ENCODE peak calls at places on chromosomes 13 and 19, in four cellular contexts. A is tibial artery, F is AG04450, V is mammary epithelial cell. C is an unnamed sample.

GRCh38 chr13:102658678-102659077 is 36.2 kb downstream of the METTL21C start:
- DNase-seq in A (no peak), F (no peak), V (no peak), C (no peak)

GRCh38 chr19:19540707-19541515 is 2.8 kb downstream of the CILP2 start:
- DNase-seq in A (no peak), F (no peak), V (peak), C (no peak)

GRCh38 chr13:20274466-20274865 is 42.3 kb upstream of the GJB6 start:
- DNase-seq in A (no peak), F (no peak), V (peak), C (no peak)

GRCh38 chr13:33940898-33941297 is 122.9 kb downstream of the RFC3 start:
- DNase-seq in A (no peak), F (no peak), V (peak), C (no peak)

GRCh38 chr13:38819053-38819452 is 132.2 kb downstream of the FREM2 start:
- DNase-seq in A (no peak), F (no peak), V (peak), C (peak)

GRCh38 chr13:49060698-49061387 is 85.1 kb downstream of the FNDC3A start:
- DNase-seq in A (no peak), F (no peak), V (peak), C (no peak)

GRCh38 chr13:106755542-106755941 is 187.6 kb upstream of the ARGLU1 start:
- DNase-seq in A (no peak), F (no peak), V (no peak), C (no peak)

GRCh38 chr13:33188093-33188882 is 97.3 kb downstream of the STARD13 start:
- DNase-seq in A (no peak), F (no peak), V (no peak), C (no peak)

GRCh38 chr13:20016649-20017364 is 58.3 kb downstream of the ZMYM2 start:
- DNase-seq in A (no peak), F (no peak), V (no peak), C (no peak)

GRCh38 chr19:32598022-32598421 is 17.0 kb downstream of the PDCD5 start:
- DNase-seq in A (peak), F (no peak), V (no peak), C (no peak)

GRCh38 chr13:49996951-49997895 is at the start of gene TRIM13:
- DNase-seq in A (peak), F (peak), V (peak), C (peak)

GRCh38 chr19:6730153-6730804 is 7.1 kb downstream of the GPR108 start:
- DNase-seq in A (no peak), F (no peak), V (no peak), C (no peak)

GRCh38 chr19:48842744-48843162 is 6.5 kb upstream of the HSD17B14 start:
- DNase-seq in A (no peak), F (no peak), V (no peak), C (no peak)

GRCh38 chr19:20482721-20483120 is 82.9 kb downstream of the ZNF737 start:
- DNase-seq in A (no peak), F (no peak), V (no peak), C (no peak)

GRCh38 chr19:51354742-51355148 is 11.4 kb downstream of the ETFB start:
- DNase-seq in A (no peak), F (no peak), V (peak), C (no peak)

GRCh38 chr19:54253331-54254194 is 3.5 kb downstream of the LILRB5 start:
- DNase-seq in A (no peak), F (no peak), V (no peak), C (no peak)

GRCh38 chr13:100543872-100544602 is 44.6 kb downstream of the GGACT start:
- DNase-seq in A (peak), F (no peak), V (no peak), C (no peak)

GRCh38 chr19:17957887-17958286 is 9.0 kb upstream of the KCNN1 start:
- DNase-seq in A (no peak), F (no peak), V (no peak), C (no peak)

GRCh38 chr19:7534531-7534980 is 961 bp upstream of the PNPLA6 start:
- DNase-seq in A (peak), F (peak), V (peak), C (peak)

GRCh38 chr19:407501-408440 is 1.2 kb downstream of the C2CD4C start:
- DNase-seq in A (no peak), F (no peak), V (no peak), C (no peak)

GRCh38 chr19:1873524-1874473 is 10.4 kb upstream of the KLF16 start:
- DNase-seq in A (peak), F (no peak), V (no peak), C (no peak)

GRCh38 chr19:14149509-14149994 is 13.2 kb upstream of the ASF1B start:
- DNase-seq in A (peak), F (no peak), V (no peak), C (no peak)

GRCh38 chr19:30361721-30362120 is 10.5 kb upstream of the ZNF536 start:
- DNase-seq in A (no peak), F (no peak), V (no peak), C (no peak)

GRCh38 chr19:947090-947706 is 21.4 kb downstream of the ARID3A start:
- DNase-seq in A (no peak), F (no peak), V (no peak), C (no peak)

GRCh38 chr13:30690282-30691188 is 44.8 kb upstream of the ALOX5AP start:
- DNase-seq in A (peak), F (peak), V (peak), C (peak)

GRCh38 chr13:98910501-98910951 is 67.3 kb downstream of the DOCK9 start:
- DNase-seq in A (no peak), F (no peak), V (peak), C (no peak)

GRCh38 chr19:10975374-10976036 is 14.7 kb downstream of the SMARCA4 start:
- DNase-seq in A (peak), F (no peak), V (no peak), C (no peak)

GRCh38 chr13:29756506-29756905 is 93.9 kb downstream of the UBL3 start:
- DNase-seq in A (no peak), F (no peak), V (no peak), C (no peak)

GRCh38 chr19:38596057-38596981 is 21.4 kb downstream of the MAP4K1 start:
- DNase-seq in A (no peak), F (no peak), V (no peak), C (no peak)

GRCh38 chr19:1521636-1522035 is 2.2 kb upstream of the PLK5 start:
- DNase-seq in A (no peak), F (no peak), V (no peak), C (no peak)

GRCh38 chr19:53912653-53913052 is 3.6 kb downstream of the CACNG7 start:
- DNase-seq in A (no peak), F (no peak), V (no peak), C (no peak)

GRCh38 chr13:101406787-101407186 is 9.5 kb downstream of the NALCN start:
- DNase-seq in A (no peak), F (no peak), V (peak), C (no peak)

GRCh38 chr13:25494708-25495411 is 123.1 kb downstream of the ATP8A2 start:
- DNase-seq in A (no peak), F (no peak), V (no peak), C (no peak)

GRCh38 chr13:25977671-25978070 is 74.1 kb downstream of the SHISA2 start:
- DNase-seq in A (no peak), F (no peak), V (no peak), C (no peak)

GRCh38 chr13:71358218-71358617 is 508.8 kb downstream of the DACH1 start:
- DNase-seq in A (no peak), F (no peak), V (peak), C (no peak)

GRCh38 chr19:5560156-5560555 is 7.6 kb downstream of the TINCR start:
- DNase-seq in A (no peak), F (no peak), V (no peak), C (no peak)
- TF ChIP-seq CTCF in A (no peak), F (no peak), V (no peak), C (no peak)

GRCh38 chr13:92901739-92902138 is 324.9 kb upstream of the GPC6 start:
- DNase-seq in A (no peak), F (no peak), V (peak), C (no peak)

GRCh38 chr13:92900455-92900854 is 326.2 kb upstream of the GPC6 start:
- DNase-seq in A (no peak), F (no peak), V (no peak), C (no peak)

DNA sequence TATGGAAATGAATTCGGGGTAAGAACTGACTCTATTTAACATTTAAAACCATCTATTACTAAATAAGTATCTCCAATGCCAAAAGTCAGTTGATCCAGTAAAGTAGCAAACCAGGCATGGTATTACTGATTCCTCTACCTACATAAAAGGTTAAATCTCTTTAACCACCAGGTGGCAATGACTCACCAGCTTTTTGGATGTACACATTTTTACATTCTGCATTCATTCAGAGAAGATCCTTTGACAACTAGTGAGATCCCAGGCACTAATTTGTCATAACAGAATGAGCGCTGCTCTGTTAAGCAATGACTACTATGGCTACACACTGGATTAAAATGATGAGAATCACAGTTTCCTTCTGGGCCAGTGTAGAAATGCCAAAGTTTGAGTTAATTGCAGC is 329.8 kb upstream of the GPC6 start:
- DNase-seq in A (no peak), F (no peak), V (peak), C (peak)
- TF ChIP-seq CTCF in A (no peak), F (peak), V (peak), C (peak)

DNA sequence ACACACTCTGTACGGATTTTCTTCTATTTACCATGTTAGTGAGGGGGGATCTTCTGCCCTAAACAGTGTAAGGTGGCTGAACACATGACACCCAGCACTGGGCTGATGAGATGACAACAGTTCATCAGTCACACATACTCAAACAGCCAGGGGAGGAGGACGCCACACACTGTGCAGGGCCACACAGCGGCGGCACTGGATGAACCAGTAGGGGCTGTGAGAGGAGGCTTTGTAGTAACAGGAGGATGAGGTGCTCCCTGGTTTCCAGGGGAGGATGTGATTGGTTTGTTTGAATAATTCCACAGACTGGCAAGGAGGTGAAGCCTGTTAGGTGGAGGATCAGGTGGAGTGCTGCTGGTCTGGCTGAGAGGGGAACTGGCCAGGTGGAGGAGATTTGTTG is 16.3 kb upstream of the GTF3A start:
- DNase-seq in A (no peak), F (no peak), V (no peak), C (no peak)
- TF ChIP-seq CTCF in A (no peak), F (no peak), V (no peak), C (no peak)

DNA sequence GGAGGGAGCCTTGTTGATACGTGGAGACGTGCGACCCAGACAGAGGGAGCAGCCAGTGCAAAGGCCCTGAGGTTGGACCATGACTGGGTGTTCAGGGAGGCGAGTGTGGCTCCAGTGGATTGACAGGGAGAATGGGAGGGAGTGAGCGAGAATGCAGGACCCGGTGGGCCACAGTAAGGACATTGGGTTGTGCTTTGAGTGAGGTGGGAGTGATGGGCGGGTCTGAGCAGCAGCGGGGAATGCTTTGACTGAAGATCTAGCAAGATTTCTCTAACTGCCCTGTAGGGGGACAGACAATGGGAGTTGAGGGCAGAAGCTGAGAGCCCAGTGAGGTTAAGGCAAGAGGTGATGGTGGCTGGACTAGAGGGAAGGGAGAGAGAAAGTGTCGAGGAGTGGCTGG is 7.7 kb upstream of the NANOS2 start:
- DNase-seq in A (no peak), F (no peak), V (no peak), C (no peak)
- TF ChIP-seq CTCF in A (no peak), F (peak), V (peak), C (no peak)

GRCh38 chr13:110012102-110012739 is 225.8 kb upstream of the IRS2 start:
- DNase-seq in A (no peak), F (peak), V (peak), C (peak)

GRCh38 chr13:110014719-110015118 is 228.3 kb upstream of the IRS2 start:
- DNase-seq in A (no peak), F (no peak), V (no peak), C (no peak)

GRCh38 chr13:110008816-110009215 is 222.4 kb upstream of the IRS2 start:
- DNase-seq in A (no peak), F (no peak), V (no peak), C (no peak)

GRCh38 chr13:110006304-110006703 is 219.9 kb upstream of the IRS2 start:
- DNase-seq in A (no peak), F (no peak), V (peak), C (peak)

GRCh38 chr13:110010433-110011135 is 224.2 kb upstream of the IRS2 start:
- DNase-seq in A (no peak), F (no peak), V (no peak), C (no peak)
- TF ChIP-seq CTCF in A (no peak), F (no peak), V (no peak), C (no peak)

DNA sequence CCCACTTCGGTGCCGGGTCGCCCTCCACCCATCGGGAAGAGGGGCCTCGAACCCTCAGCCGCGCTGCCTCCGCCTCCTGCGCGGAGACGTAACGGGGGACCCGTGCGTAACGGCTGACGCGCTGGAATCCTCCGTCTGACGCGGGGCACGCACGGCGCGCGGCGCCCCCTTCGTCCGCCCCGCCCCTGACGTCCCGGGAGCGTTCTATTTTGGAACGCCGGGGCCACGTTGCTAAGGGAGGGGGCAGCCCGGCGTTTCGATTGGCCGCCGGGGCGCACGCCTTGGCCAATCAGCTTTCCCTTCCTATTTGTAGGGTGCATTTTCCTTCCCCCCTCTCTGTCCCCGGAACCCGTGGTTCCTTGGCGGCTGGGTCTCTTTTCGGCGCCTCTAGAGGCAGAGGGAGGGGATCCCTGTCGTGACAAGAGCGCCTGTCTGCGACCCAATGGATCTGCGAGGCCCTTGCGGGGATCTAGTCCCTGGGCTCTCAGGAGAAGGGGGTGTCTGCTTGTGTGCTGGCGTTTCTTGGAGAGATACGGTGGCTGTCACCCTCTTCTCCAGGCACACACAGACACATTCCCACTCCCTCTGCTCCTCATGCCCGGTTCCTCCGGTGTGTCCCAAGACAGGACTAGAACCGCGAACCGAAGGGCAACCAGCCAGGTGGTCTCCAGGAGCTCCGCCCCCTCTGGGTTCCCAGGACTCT is 1.5 kb downstream of the FOSB start:
- DNase-seq in A (peak), F (peak), V (peak), C (peak)
- TF ChIP-seq CTCF in A (no peak), F (no peak), V (no peak), C (no peak)

DNA sequence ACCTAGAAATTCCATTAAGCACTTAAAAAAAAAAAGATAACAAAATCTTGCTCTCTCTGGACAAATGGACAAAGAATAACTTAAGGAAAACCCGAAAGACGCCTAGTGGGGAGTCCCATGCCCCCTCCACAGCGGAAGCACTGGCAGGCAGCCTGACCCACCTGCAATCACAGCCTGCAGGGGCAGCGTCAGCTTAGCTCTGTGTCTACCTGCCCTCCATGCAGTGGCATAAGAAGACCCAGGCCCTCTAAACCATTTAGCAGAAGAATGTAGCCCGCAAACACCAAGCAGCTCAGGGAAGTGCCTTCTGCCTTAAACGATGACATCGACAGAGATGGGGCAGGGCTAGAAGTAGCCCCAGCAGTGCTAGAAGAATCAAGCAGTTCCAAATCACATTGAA is 36.0 kb downstream of the KCTD15 start:
- DNase-seq in A (no peak), F (no peak), V (no peak), C (no peak)
- TF ChIP-seq CTCF in A (no peak), F (no peak), V (no peak), C (no peak)

GRCh38 chr13:69566104-69566716 is 541.4 kb upstream of the ATXN8OS start:
- DNase-seq in A (no peak), F (no peak), V (no peak), C (peak)

GRCh38 chr13:69567514-69567913 is 540.1 kb upstream of the ATXN8OS start:
- DNase-seq in A (no peak), F (no peak), V (no peak), C (no peak)

GRCh38 chr13:69565334-69565733 is 542.3 kb upstream of the ATXN8OS start:
- DNase-seq in A (no peak), F (no peak), V (peak), C (peak)
- TF ChIP-seq CTCF in A (no peak), F (no peak), V (peak), C (peak)

C was measured in astrocyte of the cerebellum.